ENCODE peak calls at places on chromosomes 13 and 19, in four cellular contexts. One of them, this sample, is unnamed.

GRCh38 chr19:2058570-2059421 is 7.8 kb upstream of the MKNK2 start:
- DNase-seq in GM23248: no peak
- DNase-seq in caudate nucleus: no peak
- DNase-seq in Calu3: no peak
- DNase-seq in this sample: no peak

GRCh38 chr19:45200614-45201013 is 22.0 kb downstream of the BLOC1S3 start:
- DNase-seq in caudate nucleus: peak; percentile 40
- DNase-seq in Calu3: peak; percentile 59
- DNase-seq in GM23248: peak; percentile 55
- DNase-seq in this sample: no peak

GRCh38 chr13:84645196-84646071 is 763.2 kb upstream of the SLITRK1 start:
- DNase-seq in GM23248: peak; percentile 81
- DNase-seq in caudate nucleus: no peak
- DNase-seq in Calu3: no peak
- DNase-seq in this sample: no peak

GRCh38 chr19:510606-511100 is 3.4 kb downstream of the TPGS1 start:
- DNase-seq in GM23248: peak; percentile 90
- DNase-seq in Calu3: peak; percentile 83
- DNase-seq in caudate nucleus: peak; percentile 64
- DNase-seq in this sample: peak; percentile 78

GRCh38 chr19:46746281-46746965 is at the start of gene STRN4:
- DNase-seq in GM23248: peak; percentile 90
- DNase-seq in Calu3: peak; percentile 58
- DNase-seq in caudate nucleus: peak; percentile 56
- DNase-seq in this sample: no peak

GRCh38 chr13:26710166-26710565 is 50.4 kb downstream of the GPR12 start:
- DNase-seq in GM23248: no peak
- DNase-seq in Calu3: no peak
- DNase-seq in caudate nucleus: no peak
- DNase-seq in this sample: no peak

GRCh38 chr13:112968910-112969691 is at the start of gene MCF2L:
- DNase-seq in caudate nucleus: no peak
- DNase-seq in GM23248: peak; percentile 52
- DNase-seq in Calu3: peak; percentile 23
- DNase-seq in this sample: no peak

GRCh38 chr19:49887653-49888477 is 8.8 kb downstream of the IL4I1 start:
- DNase-seq in GM23248: no peak
- DNase-seq in caudate nucleus: no peak
- DNase-seq in Calu3: no peak
- DNase-seq in this sample: no peak

GRCh38 chr13:79393564-79394249 is 12.3 kb downstream of the RBM26 start:
- DNase-seq in caudate nucleus: no peak
- DNase-seq in GM23248: no peak
- DNase-seq in Calu3: no peak
- DNase-seq in this sample: no peak

GRCh38 chr19:48442116-48443035 is 3.4 kb upstream of the GRWD1 start:
- DNase-seq in caudate nucleus: no peak
- DNase-seq in GM23248: no peak
- DNase-seq in Calu3: no peak
- DNase-seq in this sample: no peak

GRCh38 chr13:80389073-80390038 is 48.4 kb upstream of the SPRY2 start:
- DNase-seq in caudate nucleus: no peak
- DNase-seq in GM23248: no peak
- DNase-seq in Calu3: no peak
- DNase-seq in this sample: no peak

GRCh38 chr13:111911754-111912452 is 155.0 kb upstream of the SOX1 start:
- DNase-seq in GM23248: no peak
- DNase-seq in caudate nucleus: no peak
- DNase-seq in Calu3: no peak
- DNase-seq in this sample: peak; percentile 7

GRCh38 chr19:16205205-16206045 is 7.7 kb downstream of the AP1M1 start:
- DNase-seq in GM23248: no peak
- DNase-seq in caudate nucleus: no peak
- DNase-seq in Calu3: no peak
- DNase-seq in this sample: peak; percentile 35

GRCh38 chr19:46232468-46232867 is 2.9 kb downstream of the IGFL1 start:
- DNase-seq in GM23248: no peak
- DNase-seq in Calu3: no peak
- DNase-seq in caudate nucleus: no peak
- DNase-seq in this sample: no peak

GRCh38 chr19:18894254-18895037 is 1.5 kb downstream of the CERS1 start:
- DNase-seq in GM23248: peak; percentile 44
- DNase-seq in Calu3: no peak
- DNase-seq in caudate nucleus: peak; percentile 95
- DNase-seq in this sample: peak; percentile 95

GRCh38 chr19:43432866-43433673 is 18.4 kb downstream of the TEX101 start:
- DNase-seq in caudate nucleus: peak; percentile 2
- DNase-seq in Calu3: peak; percentile 86
- DNase-seq in GM23248: peak; percentile 73
- DNase-seq in this sample: no peak

GRCh38 chr19:35043906-35044305 is 2.4 kb downstream of the HPN start:
- DNase-seq in GM23248: no peak
- DNase-seq in Calu3: no peak
- DNase-seq in caudate nucleus: no peak
- DNase-seq in this sample: no peak

GRCh38 chr19:32817252-32817912 is 52.2 kb downstream of the SLC7A9 start:
- DNase-seq in Calu3: no peak
- DNase-seq in GM23248: no peak
- DNase-seq in caudate nucleus: no peak
- DNase-seq in this sample: no peak

GRCh38 chr19:7831452-7831851 is 1.4 kb downstream of the EVI5L start:
- DNase-seq in Calu3: peak; percentile 64
- DNase-seq in GM23248: peak; percentile 69
- DNase-seq in caudate nucleus: no peak
- DNase-seq in this sample: peak; percentile 50

GRCh38 chr19:40565355-40565754 is 11.3 kb upstream of the SHKBP1 start:
- DNase-seq in caudate nucleus: no peak
- DNase-seq in Calu3: no peak
- DNase-seq in GM23248: no peak
- DNase-seq in this sample: no peak

GRCh38 chr19:7366701-7367420 is 18.1 kb downstream of the ARHGEF18 start:
- DNase-seq in caudate nucleus: no peak
- DNase-seq in GM23248: peak; percentile 12
- DNase-seq in Calu3: no peak
- DNase-seq in this sample: no peak

GRCh38 chr13:19601749-19602725 is 31.4 kb upstream of the MPHOSPH8 start:
- DNase-seq in Calu3: peak; percentile 69
- DNase-seq in caudate nucleus: no peak
- DNase-seq in GM23248: peak; percentile 74
- DNase-seq in this sample: no peak

GRCh38 chr13:109381546-109382180 is 404.7 kb downstream of the IRS2 start:
- DNase-seq in caudate nucleus: no peak
- DNase-seq in Calu3: no peak
- DNase-seq in GM23248: peak; percentile 76
- DNase-seq in this sample: no peak

This sample was measured in dorsolateral prefrontal cortex.